ENCODE peak calls at places on chromosome 22, in four cellular contexts. W is HepG2, Q is K562, A is GM12878. J is an unnamed sample.

GRCh38 chr22:41688365-41689211 is at the start of gene SNU13:
- DNase-seq in A (peak), Q (peak), W (peak), J (peak)

GRCh38 chr22:41968601-41969000 is 642 bp upstream of the SEPTIN3 start:
- DNase-seq in Q (no peak), W (peak), A (no peak), J (no peak)

GRCh38 chr22:32904044-32904443 is 102.5 kb downstream of the TIMP3 start:
- DNase-seq in A (no peak), W (peak), Q (peak), J (peak)

GRCh38 chr22:37186997-37187522 is 987 bp downstream of the C1QTNF6 start:
- DNase-seq in A (no peak), W (no peak), Q (no peak), J (no peak)

GRCh38 chr22:49617264-49617663 is 210.4 kb downstream of the BRD1 start:
- DNase-seq in A (no peak), W (no peak), Q (no peak), J (peak)

GRCh38 chr22:35409783-35410662 is 10.1 kb downstream of the MCM5 start:
- DNase-seq in Q (no peak), A (peak), W (no peak), J (no peak)

GRCh38 chr22:35752172-35752832 is 34.6 kb downstream of the APOL5 start:
- DNase-seq in A (peak), Q (no peak), W (no peak), J (no peak)

GRCh38 chr22:36323855-36324331 is 63.9 kb downstream of the MYH9 start:
- DNase-seq in Q (no peak), A (no peak), W (no peak), J (no peak)

GRCh38 chr22:36252754-36253522 is at the start of gene APOL1:
- DNase-seq in Q (peak), A (peak), W (peak), J (no peak)

GRCh38 chr22:32847067-32847491 is 45.6 kb downstream of the TIMP3 start:
- DNase-seq in Q (no peak), W (no peak), A (no peak), J (no peak)

GRCh38 chr22:37186228-37186996 is 1.6 kb downstream of the C1QTNF6 start:
- DNase-seq in A (peak), Q (peak), W (peak), J (no peak)

GRCh38 chr22:46807458-46807857 is 45.0 kb downstream of the TBC1D22A start:
- DNase-seq in W (no peak), Q (no peak), A (no peak), J (no peak)

GRCh38 chr22:39646614-39647210 is 76.2 kb downstream of the CACNA1I start:
- DNase-seq in Q (no peak), A (no peak), W (no peak), J (no peak)

GRCh38 chr22:43152355-43153071 is 1.2 kb downstream of the TSPO start:
- DNase-seq in A (no peak), W (no peak), Q (no peak), J (no peak)

GRCh38 chr22:41542224-41542623 is 2.0 kb downstream of the POLR3H start:
- DNase-seq in Q (no peak), W (no peak), A (no peak), J (no peak)

GRCh38 chr22:41565403-41566054 is 4.7 kb downstream of the CSDC2 start:
- DNase-seq in W (peak), A (no peak), Q (peak), J (no peak)

GRCh38 chr22:41534219-41534618 is 10.1 kb downstream of the POLR3H start:
- DNase-seq in A (no peak), Q (no peak), W (no peak), J (no peak)

GRCh38 chr22:40058265-40058664 is 63.5 kb downstream of the FAM83F start:
- DNase-seq in A (no peak), W (no peak), Q (no peak), J (no peak)

GRCh38 chr22:50117168-50117762 is 27.5 kb downstream of the MOV10L1 start:
- DNase-seq in Q (no peak), W (no peak), A (no peak), J (no peak)

GRCh38 chr22:37485006-37485713 is 1.0 kb downstream of the MFNG start:
- DNase-seq in W (no peak), A (no peak), Q (no peak), J (no peak)

GRCh38 chr22:48357196-48357595 is 1470.5 kb downstream of the BRD1 start:
- DNase-seq in Q (no peak), W (no peak), A (no peak), J (peak)

GRCh38 chr22:37242395-37242918 is 1.6 kb downstream of the RAC2 start:
- DNase-seq in A (peak), Q (peak), W (no peak), J (no peak)

GRCh38 chr22:31923166-31923565 is 21.2 kb upstream of the YWHAH start:
- DNase-seq in A (no peak), W (no peak), Q (no peak), J (no peak)

GRCh38 chr22:50696799-50697561 is 24.4 kb downstream of the SHANK3 start:
- DNase-seq in Q (peak), A (no peak), W (no peak), J (peak)

GRCh38 chr22:32803020-32803758 is 1.7 kb downstream of the TIMP3 start:
- DNase-seq in A (no peak), W (no peak), Q (no peak), J (no peak)

GRCh38 chr22:40156001-40156516 is 21.7 kb upstream of the TNRC6B start:
- DNase-seq in A (no peak), Q (peak), W (peak), J (peak)

GRCh38 chr22:36471341-36471821 is 10.1 kb downstream of the TXN2 start:
- DNase-seq in A (no peak), Q (no peak), W (no peak), J (no peak)

GRCh38 chr22:49768511-49768910 is 59.2 kb downstream of the BRD1 start:
- DNase-seq in Q (no peak), A (no peak), W (no peak), J (peak)

GRCh38 chr22:46203590-46203980 is 46.5 kb downstream of the CDPF1 start:
- DNase-seq in Q (no peak), A (no peak), W (no peak), J (no peak)

GRCh38 chr22:49570032-49570848 is 257.4 kb downstream of the BRD1 start:
- DNase-seq in Q (no peak), W (no peak), A (no peak), J (no peak)

GRCh38 chr22:46107089-46107664 is 43.1 kb upstream of the PPARA start:
- DNase-seq in W (no peak), A (no peak), Q (no peak), J (no peak)

GRCh38 chr22:42461511-42461910 is 29.3 kb upstream of the NFAM1 start:
- DNase-seq in W (no peak), A (no peak), Q (no peak), J (peak)

GRCh38 chr22:47192651-47193437 is 430.4 kb downstream of the TBC1D22A start:
- DNase-seq in W (no peak), Q (peak), A (no peak), J (peak)

GRCh38 chr22:32206774-32207758 is 2.2 kb upstream of the RFPL2 start:
- DNase-seq in A (no peak), Q (no peak), W (peak), J (peak)

GRCh38 chr22:39655736-39656285 is 85.3 kb downstream of the CACNA1I start:
- DNase-seq in Q (no peak), W (no peak), A (no peak), J (no peak)

GRCh38 chr22:25404923-25405853 is 159.3 kb upstream of the GRK3 start:
- DNase-seq in W (peak), Q (peak), A (no peak), J (no peak)

GRCh38 chr22:25405854-25406509 is 158.5 kb upstream of the GRK3 start:
- DNase-seq in W (no peak), A (no peak), Q (no peak), J (no peak)

GRCh38 chr22:25403752-25404471 is 160.6 kb upstream of the GRK3 start:
- DNase-seq in Q (peak), W (peak), A (no peak), J (no peak)

GRCh38 chr22:25403284-25403606 is 161.2 kb upstream of the GRK3 start:
- DNase-seq in A (no peak), Q (no peak), W (no peak), J (no peak)

GRCh38 chr22:25404556-25404922 is 159.9 kb upstream of the GRK3 start:
- DNase-seq in W (peak), A (no peak), Q (peak), J (no peak)
- TF ChIP-seq TCF7 in W (no peak), A (no peak), Q (no peak), J (no peak)

GRCh38 chr22:25447067-25447688 is 117.3 kb upstream of the GRK3 start:
- DNase-seq in Q (peak), W (peak), A (no peak), J (no peak)
- TF ChIP-seq ESRRA in Q (no peak), W (peak), A (no peak), J (no peak)

GRCh38 chr22:20565079-20565734 is 57.8 kb downstream of the MED15 start:
- DNase-seq in W (no peak), Q (no peak), A (no peak), J (no peak)
- TF ChIP-seq TCF7 in W (no peak), Q (no peak), A (no peak), J (no peak)

GRCh38 chr22:45084400-45084920 is 74.7 kb upstream of the PHF21B start:
- DNase-seq in Q (no peak), W (no peak), A (no peak), J (no peak)

GRCh38 chr22:45087802-45088201 is 75.9 kb upstream of the NUP50 start:
- DNase-seq in W (no peak), Q (no peak), A (no peak), J (no peak)

GRCh38 chr22:45082795-45083194 is 73.0 kb upstream of the PHF21B start:
- DNase-seq in A (no peak), W (no peak), Q (peak), J (peak)

GRCh38 chr22:45077826-45078334 is 68.1 kb upstream of the PHF21B start:
- DNase-seq in Q (no peak), A (no peak), W (no peak), J (no peak)

DNA sequence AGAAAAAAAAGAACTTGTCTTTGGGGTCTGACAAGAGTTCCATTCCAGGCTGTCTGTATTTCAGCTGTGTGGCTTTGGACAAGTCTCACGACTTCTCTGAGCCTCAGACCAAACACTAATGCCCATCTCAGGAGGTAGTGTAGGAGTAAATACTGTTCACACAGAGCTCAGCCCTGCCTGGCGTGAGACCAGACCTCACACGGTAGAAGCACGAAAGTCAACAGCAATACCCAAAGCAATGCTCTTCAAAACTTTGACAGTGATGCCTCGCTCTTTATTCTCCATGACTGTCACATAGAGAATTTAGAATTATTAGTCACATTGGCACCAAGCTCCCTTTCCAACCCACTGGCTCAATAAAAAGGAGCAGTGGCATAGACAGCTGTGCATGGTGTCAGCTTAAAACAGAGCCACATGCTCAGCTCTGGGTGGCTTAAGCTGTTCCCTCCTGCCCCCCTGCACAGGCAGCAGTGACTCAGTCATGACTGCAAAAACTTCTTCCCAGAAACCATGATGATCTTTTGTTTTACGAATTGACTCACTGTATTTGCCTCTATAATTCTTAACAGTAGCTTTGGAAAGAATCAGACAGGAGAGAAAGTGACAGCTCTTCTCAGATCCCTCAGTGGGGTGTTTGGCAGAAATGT is 74.0 kb upstream of the PHF21B start:
- DNase-seq in W (no peak), Q (no peak), A (no peak), J (no peak)
- TF ChIP-seq ESRRA in W (no peak), Q (no peak), A (no peak), J (no peak)

GRCh38 chr22:22141031-22141430 is 103.6 kb upstream of the VPREB1 start:
- DNase-seq in W (no peak), A (no peak), Q (no peak), J (no peak)
- TF ChIP-seq TCF7 in W (no peak), A (no peak), Q (no peak), J (no peak)

DNA sequence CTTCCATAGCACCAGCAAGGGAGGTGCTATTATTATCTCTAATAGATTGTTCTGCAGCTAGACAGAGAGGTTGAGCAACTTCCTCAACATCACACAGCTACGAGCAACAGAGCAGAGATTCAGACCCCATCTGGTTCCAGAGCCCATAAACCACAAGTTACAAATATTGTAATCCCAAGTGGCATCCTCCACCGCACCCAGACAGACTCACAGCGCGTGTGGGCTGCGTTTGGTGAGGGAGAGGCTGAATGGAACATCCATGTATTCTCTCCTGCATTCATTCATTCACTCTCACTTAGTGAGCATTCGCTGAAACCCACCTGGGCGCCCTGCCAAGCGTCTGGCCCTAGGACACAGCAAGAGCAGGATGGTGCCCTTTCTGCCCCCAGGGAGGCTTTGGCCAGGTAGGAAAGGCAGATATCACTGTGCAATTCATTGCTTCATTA is 33.5 kb downstream of the LIF start:
- DNase-seq in W (no peak), A (no peak), Q (no peak), J (no peak)
- TF ChIP-seq ESRRA in W (no peak), A (no peak), Q (no peak), J (no peak)

GRCh38 chr22:17864398-17865182 is 90.3 kb upstream of the BID start:
- DNase-seq in A (no peak), Q (no peak), W (no peak), J (no peak)

GRCh38 chr22:17865183-17866055 is 91.2 kb upstream of the BID start:
- DNase-seq in A (no peak), Q (no peak), W (no peak), J (no peak)

GRCh38 chr22:17861909-17862308 is 87.6 kb upstream of the BID start:
- DNase-seq in A (no peak), Q (no peak), W (no peak), J (no peak)

GRCh38 chr22:17860220-17860965 is 86.1 kb upstream of the BID start:
- DNase-seq in Q (no peak), A (no peak), W (no peak), J (no peak)

DNA sequence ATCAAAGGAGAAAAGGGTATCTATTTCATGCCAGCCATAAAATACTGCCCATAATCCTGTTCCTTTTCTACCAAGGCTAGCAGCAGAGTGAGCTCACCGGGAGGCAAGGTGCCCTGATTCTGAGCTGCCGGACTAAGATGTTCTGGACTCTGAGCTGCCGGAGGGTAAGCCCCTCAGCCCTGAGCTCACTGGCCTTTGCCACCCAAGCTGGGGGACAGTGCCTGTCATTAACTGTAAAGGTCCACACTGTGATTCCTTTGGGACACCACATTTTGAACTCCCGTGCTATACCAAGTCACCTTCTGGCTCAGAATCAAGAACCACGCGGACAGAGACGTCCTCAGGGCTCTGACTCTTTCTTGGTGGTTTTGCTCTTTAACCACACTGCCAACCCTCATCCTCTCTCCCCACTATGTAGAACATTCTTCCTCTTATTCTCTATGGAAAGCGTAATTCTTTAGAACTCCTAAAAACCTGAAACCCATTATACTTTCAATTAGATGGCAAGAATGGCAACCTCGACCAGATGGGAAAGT is 88.4 kb upstream of the BID start:
- DNase-seq in A (no peak), W (no peak), Q (no peak), J (no peak)
- TF ChIP-seq TCF7 in A (no peak), W (no peak), Q (no peak), J (no peak)

GRCh38 chr22:38618682-38619081 is 37.5 kb downstream of the FAM227A start:
- DNase-seq in A (no peak), W (no peak), Q (no peak), J (no peak)

GRCh38 chr22:38614331-38615122 is 41.7 kb downstream of the FAM227A start:
- DNase-seq in A (no peak), W (peak), Q (no peak), J (no peak)

GRCh38 chr22:38623357-38623756 is 32.8 kb downstream of the FAM227A start:
- DNase-seq in A (no peak), Q (no peak), W (peak), J (no peak)

GRCh38 chr22:38613588-38613987 is 42.6 kb downstream of the FAM227A start:
- DNase-seq in W (no peak), A (peak), Q (no peak), J (no peak)

GRCh38 chr22:38618258-38618657 is 37.9 kb downstream of the FAM227A start:
- DNase-seq in A (no peak), W (no peak), Q (no peak), J (no peak)
- TF ChIP-seq ESRRA in A (no peak), W (no peak), Q (no peak), J (no peak)

J was measured in WTC11.